ENCODE peak calls at places on chromosomes 4 and X, in ten cellular contexts. A is T-helper 17 cell, V is tibial artery, I is hepatocyte, P is aorta, U is A673, R is right lobe of liver, Q is heart left ventricle, L is neural progenitor cell, C is GM23248. M is an unnamed sample.
A peak's percentile ranks its signal among the peaks of the same experiment; 100 is the strongest.

GRCh38 chr4:148441624-148441985 is 609 bp downstream of the NR3C2 start:
- DNase-seq in I (no peak), L (peak; percentile 37), C (peak; percentile 21), A (no peak), Q (no peak), U (no peak), V (no peak), P (no peak), R (no peak), M (no peak)

GRCh38 chr4:166989886-166990285 is 244.4 kb downstream of the SPOCK3 start:
- DNase-seq in C (no peak), P (no peak), A (no peak), R (no peak), I (no peak), V (no peak), L (no peak), U (no peak), Q (no peak), M (no peak)

GRCh38 chr4:41307633-41308032 is 50.9 kb downstream of the UCHL1 start:
- DNase-seq in I (no peak), L (no peak), V (no peak), U (no peak), P (no peak), C (no peak), Q (no peak), A (no peak), R (no peak), M (no peak)

GRCh38 chr4:148076964-148077363 is 345.1 kb downstream of the ARHGAP10 start:
- DNase-seq in R (no peak), P (no peak), A (no peak), V (no peak), I (no peak), L (no peak), Q (no peak), C (no peak), U (no peak), M (peak; percentile 34)

GRCh38 chr4:54090804-54091623 is 8.9 kb upstream of the GSX2 start:
- DNase-seq in I (peak; percentile 55), P (peak; percentile 62), U (no peak), V (peak; percentile 75), C (peak; percentile 80), Q (peak; percentile 54), A (no peak), L (peak; percentile 48), R (peak; percentile 81), M (no peak)

GRCh38 chr4:60648774-60649173 is 551.4 kb upstream of the ADGRL3 start:
- DNase-seq in P (no peak), V (no peak), R (no peak), I (no peak), U (no peak), C (no peak), L (no peak), A (no peak), Q (no peak), M (no peak)

GRCh38 chrX:27863813-27864212 is 56.0 kb downstream of the MAGEB10 start:
- DNase-seq in P (no peak), A (no peak), U (no peak), R (no peak), Q (no peak), I (no peak), L (peak; percentile 21), V (no peak), C (no peak), M (no peak)

GRCh38 chr4:45063166-45063565 is 336.8 kb upstream of the GNPDA2 start:
- DNase-seq in R (no peak), L (no peak), P (no peak), V (no peak), Q (no peak), I (peak; percentile 13), A (no peak), C (no peak), U (no peak), M (no peak)

GRCh38 chrX:100413231-100413630 is 3.2 kb upstream of the PCDH19 start:
- DNase-seq in Q (peak; percentile 48), U (peak; percentile 77), I (peak; percentile 78), R (no peak), L (peak; percentile 79), C (peak; percentile 77), P (peak; percentile 52), A (no peak), V (no peak), M (no peak)

GRCh38 chr4:150402968-150403367 is 179.0 kb upstream of the MAB21L2 start:
- DNase-seq in V (no peak), U (peak; percentile 61), Q (peak; percentile 78), A (no peak), C (no peak), P (no peak), R (peak; percentile 68), I (peak; percentile 45), L (peak; percentile 24), M (no peak)

GRCh38 chr4:52560844-52561280 is 98.2 kb downstream of the USP46 start:
- DNase-seq in Q (no peak), R (no peak), V (no peak), P (no peak), A (no peak), U (no peak), L (no peak), I (no peak), C (peak; percentile 89), M (peak; percentile 46)

GRCh38 chr4:169100656-169101055 is 90.6 kb upstream of the CBR4 start:
- DNase-seq in V (no peak), L (peak; percentile 55), P (no peak), C (no peak), Q (no peak), A (no peak), U (no peak), I (no peak), R (no peak), M (no peak)

GRCh38 chrX:108165349-108166111 is 74.0 kb downstream of the ATG4A start:
- DNase-seq in Q (no peak), P (no peak), C (peak; percentile 56), L (peak; percentile 60), I (peak; percentile 52), V (no peak), A (no peak), R (no peak), U (peak; percentile 38), M (peak; percentile 4)

DNA sequence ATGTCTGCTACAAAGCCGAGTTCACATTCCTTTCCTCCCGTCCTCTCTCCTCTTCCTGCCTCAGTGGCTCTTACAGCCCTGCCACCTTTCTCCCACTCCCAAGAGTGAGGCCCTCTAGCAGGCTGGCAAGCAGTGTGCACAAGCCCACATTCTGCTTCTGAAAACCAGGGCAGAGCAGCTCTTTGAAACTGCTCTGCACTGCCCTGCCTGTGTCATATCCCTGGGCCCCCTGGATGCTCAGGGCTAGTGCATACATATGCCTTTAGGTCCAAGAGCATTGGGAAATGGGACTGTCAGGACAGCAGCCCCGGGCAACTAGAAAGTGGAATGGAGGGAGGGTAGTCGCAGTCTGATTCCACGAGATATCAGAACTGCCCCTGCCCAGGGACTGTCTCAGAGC is 42.4 kb downstream of the CNGA2 start:
- DNase-seq in P (no peak), C (no peak), R (no peak), A (no peak), U (no peak), V (no peak), I (no peak), Q (no peak), L (no peak), M (no peak)
- H3K9me3 ChIP-seq in P (no peaks in the 10 kb centered on the region), C (no peaks in the 10 kb centered on the region), R (no peaks in the 10 kb centered on the region), A (no peaks in the 10 kb centered on the region), U (no peaks in the 10 kb centered on the region), V (no peaks in the 10 kb centered on the region), I (no peaks in the 10 kb centered on the region), Q (no peaks in the 10 kb centered on the region), L (no peaks in the 10 kb centered on the region), M (no peaks in the 10 kb centered on the region)

DNA sequence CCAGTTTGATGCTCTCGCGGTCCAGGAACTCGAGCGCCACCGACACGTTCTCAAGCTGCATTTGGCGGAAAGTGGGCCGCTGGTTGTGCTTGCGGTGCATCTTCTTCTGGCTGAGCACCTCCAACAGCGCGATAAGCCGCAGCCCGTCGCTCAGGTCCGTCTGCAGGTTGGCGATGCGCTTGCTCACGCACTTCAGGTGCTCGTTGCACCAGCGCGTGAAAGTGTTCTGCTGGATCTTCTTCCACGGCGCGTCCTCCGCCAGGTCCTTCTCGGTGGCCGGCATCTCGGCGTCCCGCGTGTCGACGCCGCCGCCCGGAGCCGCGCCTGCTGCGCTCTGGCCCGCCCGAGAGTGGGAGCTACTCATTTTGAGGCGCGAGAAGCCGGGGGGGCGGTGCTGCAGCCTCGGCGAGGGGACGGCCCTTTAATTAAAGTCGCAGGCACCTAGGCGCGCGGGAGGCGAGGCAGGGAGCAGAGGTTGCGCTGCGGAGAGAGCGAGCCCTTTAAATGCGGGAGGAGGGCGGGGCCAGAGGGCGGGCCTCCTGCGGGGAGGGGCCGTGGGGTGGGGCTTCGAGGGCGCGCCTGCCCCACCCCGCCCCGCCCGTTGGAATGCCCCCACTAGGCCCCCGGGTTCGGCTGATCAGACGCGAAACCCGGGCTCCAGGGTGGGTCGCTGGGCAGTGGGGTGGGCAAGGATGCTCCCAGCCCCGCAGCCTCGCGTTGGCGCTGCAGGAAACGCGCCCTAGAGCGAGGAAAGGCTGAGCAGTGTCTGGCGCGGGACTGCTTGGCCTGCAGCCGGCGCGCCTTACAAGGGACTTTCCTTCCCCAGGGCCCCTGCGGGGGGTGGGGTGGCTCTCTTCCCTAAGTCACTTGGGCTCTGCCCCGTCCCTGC is 3.3 kb downstream of the FLNA start:
- DNase-seq in U (peak; percentile 97), L (peak; percentile 93), A (peak; percentile 80), Q (peak; percentile 97), R (peak; percentile 92), C (peak; percentile 96), P (peak; percentile 95), V (peak; percentile 97), I (peak; percentile 94), M (peak; percentile 78)
- H3K9me3 ChIP-seq in U (no peaks in the 10 kb centered on the region), L (no peaks in the 10 kb centered on the region), A (no peaks in the 10 kb centered on the region), Q (no peaks in the 10 kb centered on the region), R (no peaks in the 10 kb centered on the region), C (no peaks in the 10 kb centered on the region), P (no peaks in the 10 kb centered on the region), V (no peaks in the 10 kb centered on the region), I (no peaks in the 10 kb centered on the region), M (no peaks in the 10 kb centered on the region)

GRCh38 chrX:44904542-44905115 is 31.6 kb downstream of the KDM6A start:
- DNase-seq in A (no peak), R (no peak), I (no peak), V (no peak), U (peak; percentile 11), Q (no peak), C (peak; percentile 26), P (no peak), L (peak; percentile 41), M (no peak)
- H3K9me3 ChIP-seq in A (no peaks in the 10 kb centered on the region), R (no peaks in the 10 kb centered on the region), I (no peaks in the 10 kb centered on the region), V (no peaks in the 10 kb centered on the region), U (peaks cover 15% of the 10 kb centered on the region), Q (no peaks in the 10 kb centered on the region), C (no peaks in the 10 kb centered on the region), P (no peaks in the 10 kb centered on the region), L (peaks cover 14% of the 10 kb centered on the region), M (peaks cover 2% of the 10 kb centered on the region)

GRCh38 chr4:605702-606425 is 19.5 kb upstream of the PDE6B start:
- DNase-seq in Q (no peak), P (no peak), L (no peak), I (no peak), C (no peak), U (no peak), A (no peak), V (no peak), R (no peak), M (no peak)
- H3K9me3 ChIP-seq in Q (no peaks in the 10 kb centered on the region), P (no peaks in the 10 kb centered on the region), L (no peaks in the 10 kb centered on the region), I (no peaks in the 10 kb centered on the region), C (no peaks in the 10 kb centered on the region), U (no peaks in the 10 kb centered on the region), A (no peaks in the 10 kb centered on the region), V (no peaks in the 10 kb centered on the region), R (no peaks in the 10 kb centered on the region), M (peaks cover 16% of the 10 kb centered on the region)

GRCh38 chrX:149641432-149641831 is 9.8 kb upstream of the TMEM185A start:
- DNase-seq in L (no peak), R (no peak), U (no peak), C (peak; percentile 26), A (no peak), P (no peak), V (no peak), I (no peak), Q (no peak), M (no peak)
- H3K9me3 ChIP-seq in L (no peaks in the 10 kb centered on the region), R (no peaks in the 10 kb centered on the region), U (no peaks in the 10 kb centered on the region), C (no peaks in the 10 kb centered on the region), A (no peaks in the 10 kb centered on the region), P (no peaks in the 10 kb centered on the region), V (peaks cover 4% of the 10 kb centered on the region), I (no peaks in the 10 kb centered on the region), Q (no peaks in the 10 kb centered on the region), M (no peaks in the 10 kb centered on the region)